ENCODE peak calls at places on chromosomes 3 and 15, in four cellular contexts. E is T-helper 2 cell, N is stromal cell of bone marrow, H is pancreas. W is an unnamed sample.

GRCh38 chr3:129439381-129439816 is 349 bp downstream of the MBD4 start:
- DNase-seq in H (peak), E (peak), N (no peak), W (no peak)

GRCh38 chr3:66971891-66972551 is 26.1 kb upstream of the KBTBD8 start:
- DNase-seq in N (peak), H (peak), E (peak), W (peak)

GRCh38 chr3:178536271-178537079 is at the start of gene KCNMB2:
- DNase-seq in N (peak), E (no peak), H (no peak), W (no peak)

GRCh38 chr3:159604151-159604581 is 384.5 kb upstream of the IL12A start:
- DNase-seq in N (peak), E (no peak), H (no peak), W (no peak)

GRCh38 chr15:87142096-87142495 is 1062.4 kb downstream of the AGBL1 start:
- DNase-seq in N (no peak), H (no peak), E (no peak), W (no peak)

GRCh38 chr3:195774917-195775316 is 36.8 kb downstream of the MUC4 start:
- DNase-seq in N (peak), H (peak), E (no peak), W (no peak)

GRCh38 chr3:127002195-127003174 is 19.6 kb downstream of the PLXNA1 start:
- DNase-seq in E (no peak), N (peak), H (peak), W (no peak)

GRCh38 chr3:126828306-126828705 is 124.3 kb downstream of the CHCHD6 start:
- DNase-seq in E (no peak), H (no peak), N (no peak), W (no peak)

GRCh38 chr15:25795712-25796111 is 67.4 kb downstream of the ATP10A start:
- DNase-seq in N (no peak), E (no peak), H (no peak), W (no peak)

W was measured in stimulated activated effector memory CD8-positive, alpha-beta T cell treated with anti-CD3 and anti-CD28 coated beads, Interleukin-12 subunit alpha, Interleukin-12 subunit beta, amount 100 ng/mL, for 72 hours.